ENCODE peak calls at places on chromosome 10, in ten cellular contexts. E is psoas muscle, Y is uterus, M is colonic mucosa, G is endothelial cell of umbilical vein, L is right cardiac atrium, I is cardiac muscle cell, N is ovary, X is IMR-90, S is lower lobe of right lung. D is an unnamed sample.
A peak's percentile ranks its signal among the peaks of the same experiment; 100 is the strongest.

GRCh38 chr10:93816123-93816747 is 58.5 kb downstream of the LGI1 start:
- DNase-seq in E (peak; percentile 43), M (peak; percentile 71), N (peak; percentile 26), S (peak; percentile 67), Y (peak; percentile 37), G (peak; percentile 44), L (peak; percentile 86), I (peak; percentile 78), X (peak; percentile 47), D (peak; percentile 72)

GRCh38 chr10:62382831-62383230 is 8.7 kb downstream of the ZNF365 start:
- DNase-seq in M (no peak), Y (no peak), G (no peak), I (no peak), L (no peak), X (no peak), E (no peak), S (no peak), N (no peak), D (no peak)

GRCh38 chr10:24957624-24958435 is 5.4 kb upstream of the PRTFDC1 start:
- DNase-seq in G (peak; percentile 80), X (peak; percentile 95), L (no peak), S (no peak), N (no peak), E (no peak), M (no peak), I (no peak), Y (no peak), D (no peak)

GRCh38 chr10:91144961-91145360 is 75.5 kb upstream of the PCGF5 start:
- DNase-seq in I (no peak), X (no peak), G (no peak), E (no peak), N (no peak), L (no peak), S (no peak), M (no peak), Y (no peak), D (no peak)

GRCh38 chr10:95447733-95448132 is 113.4 kb downstream of the SORBS1 start:
- DNase-seq in G (peak; percentile 85), E (no peak), N (no peak), M (no peak), L (peak; percentile 51), X (no peak), I (no peak), Y (peak; percentile 66), S (no peak), D (no peak)

GRCh38 chr10:72425133-72425532 is 70.4 kb upstream of the DNAJB12 start:
- DNase-seq in X (no peak), E (no peak), L (peak; percentile 47), N (no peak), Y (no peak), M (no peak), I (peak; percentile 6), S (no peak), G (no peak), D (no peak)

GRCh38 chr10:27658788-27659187 is 86.8 kb downstream of the MKX start:
- DNase-seq in N (no peak), Y (no peak), M (no peak), S (no peak), L (no peak), X (peak; percentile 67), E (no peak), I (no peak), G (no peak), D (no peak)

GRCh38 chr10:36899652-36900051 is 225.7 kb upstream of the ANKRD30A start:
- DNase-seq in E (no peak), G (no peak), Y (no peak), X (no peak), L (no peak), M (no peak), S (no peak), I (no peak), N (no peak), D (no peak)

GRCh38 chr10:59718246-59718645 is 8.6 kb upstream of the SLC16A9 start:
- DNase-seq in I (no peak), L (no peak), X (no peak), G (no peak), S (no peak), M (no peak), Y (no peak), N (no peak), E (no peak), D (no peak)

GRCh38 chr10:554182-554848 is 135.2 kb downstream of the DIP2C start:
- DNase-seq in L (no peak), E (no peak), N (no peak), I (no peak), X (peak; percentile 69), G (peak; percentile 63), Y (no peak), S (no peak), M (no peak), D (no peak)

GRCh38 chr10:70815504-70816219 is at the start of gene SGPL1:
- DNase-seq in G (peak; percentile 79), S (peak; percentile 90), Y (peak; percentile 80), L (peak; percentile 94), X (peak; percentile 71), I (peak; percentile 93), E (peak; percentile 90), N (peak; percentile 87), M (peak; percentile 91), D (peak; percentile 95)

GRCh38 chr10:36677170-36677768 is 448.1 kb upstream of the ANKRD30A start:
- DNase-seq in M (no peak), X (peak; percentile 78), L (no peak), Y (no peak), G (no peak), S (no peak), N (no peak), E (no peak), I (no peak), D (no peak)

GRCh38 chr10:80520661-80521488 is 16.8 kb upstream of the SH2D4B start:
- DNase-seq in L (no peak), X (no peak), N (no peak), Y (no peak), E (no peak), M (no peak), S (no peak), G (no peak), I (no peak), D (no peak)

GRCh38 chr10:25627606-25628005 is 306.4 kb upstream of the MYO3A start:
- DNase-seq in L (no peak), X (no peak), I (no peak), Y (no peak), M (no peak), E (no peak), N (no peak), S (no peak), G (no peak), D (no peak)

GRCh38 chr10:89332092-89332633 is 4.4 kb downstream of the IFIT3 start:
- DNase-seq in N (no peak), I (no peak), G (peak; percentile 60), S (no peak), M (peak; percentile 45), L (no peak), X (peak; percentile 78), Y (peak; percentile 40), E (no peak), D (no peak)
- H3K4me3 ChIP-seq in N (peak overlapping the region; percentile 31), I (no peak overlapping the region), G (no peak overlapping the region), S (peak overlapping the region; percentile 55), M (peak overlapping the region; percentile 22), L (peak overlapping the region; percentile 90), X (peak overlapping the region; percentile 37), Y (peak overlapping the region; percentile 36), E (peak overlapping the region; percentile 60), D (peak overlapping the region; percentile 59)

GRCh38 chr10:113131611-113132330 is 181.7 kb downstream of the TCF7L2 start:
- DNase-seq in L (no peak), S (no peak), I (no peak), E (no peak), M (no peak), Y (peak; percentile 41), G (peak; percentile 9), X (peak; percentile 80), N (no peak), D (no peak)

GRCh38 chr10:113128450-113129105 is 178.5 kb downstream of the TCF7L2 start:
- DNase-seq in Y (no peak), S (no peak), I (no peak), M (no peak), X (no peak), G (no peak), N (no peak), L (no peak), E (no peak), D (no peak)

GRCh38 chr10:113126506-113127192 is 176.6 kb downstream of the TCF7L2 start:
- DNase-seq in G (peak; percentile 76), N (peak; percentile 74), L (peak; percentile 86), I (peak; percentile 84), S (peak; percentile 78), X (peak; percentile 76), Y (peak; percentile 61), E (peak; percentile 73), M (peak; percentile 65), D (peak; percentile 90)

GRCh38 chr10:113129117-113129516 is 179.1 kb downstream of the TCF7L2 start:
- DNase-seq in X (no peak), L (no peak), M (no peak), Y (no peak), E (no peak), G (no peak), S (no peak), N (no peak), I (peak; percentile 33), D (no peak)

GRCh38 chr10:113127285-113128283 is 177.5 kb downstream of the TCF7L2 start:
- DNase-seq in E (no peak), S (no peak), M (no peak), I (no peak), G (no peak), Y (no peak), L (no peak), X (no peak), N (no peak), D (no peak)
- H3K4me1 ChIP-seq in E (peaks cover 4% of the 10 kb centered on the region), S (peaks cover 19% of the 10 kb centered on the region), M (no peaks in the 10 kb centered on the region), I (peaks cover 44% of the 10 kb centered on the region), G (peaks cover 4% of the 10 kb centered on the region), Y (no peaks in the 10 kb centered on the region), L (no peaks in the 10 kb centered on the region), X (peaks cover 5% of the 10 kb centered on the region), N (peaks cover 9% of the 10 kb centered on the region), D (peaks cover 2% of the 10 kb centered on the region)

DNA sequence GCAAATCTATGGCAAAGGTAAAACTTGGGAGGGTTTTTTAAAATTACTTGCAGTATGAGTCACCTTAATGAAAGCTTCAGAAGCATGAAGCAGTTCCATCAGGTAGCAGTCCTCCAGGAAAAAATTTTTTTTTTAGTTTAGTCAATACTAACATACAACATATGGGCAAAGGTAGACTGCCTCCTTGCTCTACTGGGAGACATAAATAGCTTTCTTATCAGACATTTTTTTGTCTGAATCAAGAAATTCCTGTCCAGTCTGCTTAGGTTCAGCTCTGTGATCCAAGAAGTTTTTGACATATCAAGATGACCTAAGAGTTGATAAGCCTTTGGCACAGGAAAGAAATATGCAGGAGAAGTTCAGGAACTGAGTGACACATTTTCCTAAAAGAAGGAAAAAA is 171.5 kb upstream of the TCF7L2 start:
- DNase-seq in S (no peak), M (no peak), E (no peak), X (peak; percentile 31), N (no peak), G (peak; percentile 58), L (no peak), I (no peak), Y (no peak), D (no peak)
- H3K4me3 ChIP-seq in S (no peak overlapping the region), M (no peak overlapping the region), E (no peak overlapping the region), X (no peak overlapping the region), N (no peak overlapping the region), G (no peak overlapping the region), L (no peak overlapping the region), I (no peak overlapping the region), Y (no peak overlapping the region), D (no peak overlapping the region)

DNA sequence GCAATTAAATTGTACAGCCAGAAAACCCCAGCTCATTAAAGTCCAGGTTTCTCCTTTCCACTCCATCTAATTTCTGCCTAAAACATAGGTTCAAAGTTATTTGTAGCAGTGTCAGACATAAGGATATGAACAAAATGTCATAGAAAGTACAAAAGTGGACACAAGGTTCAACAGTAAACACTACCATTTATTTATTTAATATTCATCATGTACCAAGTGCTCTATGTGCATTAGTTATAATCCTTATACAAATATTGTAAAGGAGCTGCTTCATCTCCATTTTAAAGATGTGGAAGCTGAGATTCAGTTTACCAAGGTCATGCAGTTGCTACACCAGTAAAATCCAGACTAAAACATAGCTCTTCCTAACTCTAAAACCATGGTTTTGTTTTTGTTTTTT is 52.0 kb upstream of the CDK1 start:
- DNase-seq in L (no peak), G (no peak), Y (no peak), E (no peak), S (no peak), N (no peak), M (no peak), I (no peak), X (no peak), D (no peak)
- H3K4me1 ChIP-seq in L (no peaks in the 10 kb centered on the region), G (no peaks in the 10 kb centered on the region), Y (no peaks in the 10 kb centered on the region), E (no peaks in the 10 kb centered on the region), S (no peaks in the 10 kb centered on the region), N (peaks cover 2% of the 10 kb centered on the region), M (no peaks in the 10 kb centered on the region), I (no peaks in the 10 kb centered on the region), X (no peaks in the 10 kb centered on the region), D (no peaks in the 10 kb centered on the region)